ENCODE peak calls at places on chromosome 21, in four cellular contexts. L, D, C and I are unnamed samples.

GRCh38 chr21:39668369-39668768 is 55.6 kb downstream of the B3GALT5 start:
- DNase-seq in D (no peak), L (no peak), C (no peak), I (no peak)

GRCh38 chr21:26933448-26933847 is 33.4 kb downstream of the ADAMTS5 start:
- DNase-seq in D (no peak), C (no peak), L (no peak), I (no peak)

GRCh38 chr21:37711294-37711844 is 204.9 kb downstream of the KCNJ6 start:
- DNase-seq in D (no peak), L (no peak), C (no peak), I (no peak)

GRCh38 chr21:16942703-16943102 is 570.1 kb upstream of the CXADR start:
- DNase-seq in L (no peak), C (no peak), D (no peak), I (no peak)

GRCh38 chr21:31201548-31201947 is 142.5 kb downstream of the TIAM1 start:
- DNase-seq in L (peak; percentile 34), C (no peak), D (no peak), I (peak; percentile 38)

GRCh38 chr21:7916329-7917303 is 2604.8 kb upstream of the TPTE start:
- DNase-seq in D (no peak), C (no peak), L (no peak), I (no peak)

GRCh38 chr21:38861989-38862683 is 56.4 kb downstream of the ETS2 start:
- DNase-seq in C (no peak), D (no peak), L (no peak), I (no peak)

GRCh38 chr21:24045775-24046215 is 1561.5 kb downstream of the MRPL39 start:
- DNase-seq in L (peak; percentile 67), C (peak; percentile 55), D (peak; percentile 27), I (peak; percentile 64)

GRCh38 chr21:29335720-29336119 is 37.0 kb downstream of the BACH1 start:
- DNase-seq in C (no peak), D (no peak), L (no peak), I (no peak)

GRCh38 chr21:31132574-31133242 is 94.4 kb upstream of the KRTAP19-8 start:
- DNase-seq in D (no peak), C (no peak), L (no peak), I (no peak)

GRCh38 chr21:41626038-41626437 is 118.1 kb upstream of the TMPRSS2 start:
- DNase-seq in D (no peak), L (no peak), C (no peak), I (no peak)

GRCh38 chr21:23881783-23882182 is 1725.5 kb downstream of the MRPL39 start:
- DNase-seq in L (no peak), D (no peak), C (no peak), I (no peak)

GRCh38 chr21:31710586-31710985 is 21.3 kb downstream of the SCAF4 start:
- DNase-seq in L (no peak), D (no peak), C (no peak), I (no peak)

DNA sequence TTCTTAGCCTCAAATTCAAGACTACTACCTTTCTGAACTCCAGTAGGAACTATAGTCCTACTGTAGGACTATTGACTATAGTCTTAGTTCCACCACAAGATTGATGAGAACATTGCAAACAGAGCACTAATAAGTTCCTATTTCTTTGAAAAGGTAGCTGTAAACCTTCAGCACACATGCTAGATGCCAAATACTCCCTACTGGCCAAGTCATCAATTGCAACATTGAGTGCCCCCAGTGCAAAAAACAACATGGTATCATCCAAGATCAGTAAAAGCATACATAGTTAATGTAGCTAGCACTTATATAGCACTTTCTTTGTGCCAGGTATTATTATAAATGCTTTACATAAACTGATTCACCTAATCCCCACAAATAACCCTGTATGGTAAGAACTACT is 99.8 kb downstream of the MRPL39 start:
- DNase-seq in C (no peak), D (no peak), L (no peak), I (no peak)
- TF ChIP-seq CTCF in C (no peak), D (no peak), L (no peak), I (no peak)

GRCh38 chr21:36706482-36706852 is 7.6 kb downstream of the SIM2 start:
- DNase-seq in D (no peak), C (no peak), L (peak; percentile 3), I (no peak)
- TF ChIP-seq CTCF in D (no peak), C (no peak), L (no peak), I (no peak)

GRCh38 chr21:43318368-43318767 is 108.6 kb downstream of the SIK1 start:
- DNase-seq in L (no peak), D (no peak), C (peak; percentile 29), I (no peak)
- TF ChIP-seq CTCF in L (no peak), D (no peak), C (no peak), I (no peak)

GRCh38 chr21:45386728-45387371 is 18.1 kb upstream of the COL18A1 start:
- DNase-seq in D (peak; percentile 34), C (no peak), L (peak; percentile 36), I (no peak)
- TF ChIP-seq CTCF in D (peak; percentile 2), C (peak; percentile 38), L (peak; percentile 42), I (no peak)

DNA sequence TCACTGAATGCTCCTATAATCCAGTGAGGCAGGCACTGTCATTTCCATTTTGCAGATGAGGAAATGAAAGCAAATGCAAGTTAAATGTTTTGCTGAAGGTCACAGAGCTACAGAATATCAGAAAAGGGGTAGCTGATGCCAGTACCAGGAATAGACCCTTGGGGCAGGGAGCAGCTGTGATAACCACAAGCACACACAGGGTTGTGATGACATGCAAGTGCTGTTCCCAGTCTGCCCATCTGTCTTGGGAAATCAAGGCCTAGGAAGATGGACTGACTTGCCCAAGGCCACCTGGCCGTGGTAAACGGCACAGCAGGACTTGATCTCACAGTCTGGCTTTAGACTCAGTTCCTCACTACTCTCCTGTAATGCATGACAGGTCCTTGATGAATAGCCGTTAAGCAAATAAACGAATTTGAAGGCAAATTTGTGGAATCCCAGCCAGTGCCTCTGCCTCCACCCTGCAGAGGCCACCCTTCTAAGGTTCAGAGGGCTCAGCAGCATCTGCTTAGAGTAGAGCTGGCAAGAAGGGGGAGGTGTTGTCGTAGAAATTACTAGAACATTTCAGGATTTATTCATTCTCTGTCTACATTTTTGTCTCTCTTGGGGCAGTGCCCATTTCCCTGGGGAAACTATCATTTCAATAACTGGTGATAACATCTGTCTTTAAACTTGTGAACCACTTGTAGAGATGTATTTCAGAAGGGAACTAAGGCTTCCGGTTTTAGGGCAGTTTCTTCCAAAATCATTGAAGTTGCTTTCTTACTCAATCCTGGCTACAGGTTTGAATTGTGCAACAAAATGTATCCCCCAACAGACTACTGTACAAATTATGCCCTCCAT is 53.2 kb upstream of the MRPS6 start:
- DNase-seq in C (no peak), D (no peak), L (no peak), I (no peak)
- TF ChIP-seq CTCF in C (no peak), D (no peak), L (no peak), I (no peak)

GRCh38 chr21:19510653-19511052 is 1107.1 kb upstream of the TMPRSS15 start:
- DNase-seq in D (no peak), C (no peak), L (no peak), I (no peak)

GRCh38 chr21:19508844-19509243 is 1105.3 kb upstream of the TMPRSS15 start:
- DNase-seq in C (no peak), D (no peak), L (no peak), I (no peak)

GRCh38 chr21:19510057-19510456 is 1106.5 kb upstream of the TMPRSS15 start:
- DNase-seq in D (no peak), L (no peak), C (no peak), I (no peak)

GRCh38 chr21:19508442-19508841 is 1104.9 kb upstream of the TMPRSS15 start:
- DNase-seq in L (no peak), D (no peak), C (no peak), I (no peak)

DNA sequence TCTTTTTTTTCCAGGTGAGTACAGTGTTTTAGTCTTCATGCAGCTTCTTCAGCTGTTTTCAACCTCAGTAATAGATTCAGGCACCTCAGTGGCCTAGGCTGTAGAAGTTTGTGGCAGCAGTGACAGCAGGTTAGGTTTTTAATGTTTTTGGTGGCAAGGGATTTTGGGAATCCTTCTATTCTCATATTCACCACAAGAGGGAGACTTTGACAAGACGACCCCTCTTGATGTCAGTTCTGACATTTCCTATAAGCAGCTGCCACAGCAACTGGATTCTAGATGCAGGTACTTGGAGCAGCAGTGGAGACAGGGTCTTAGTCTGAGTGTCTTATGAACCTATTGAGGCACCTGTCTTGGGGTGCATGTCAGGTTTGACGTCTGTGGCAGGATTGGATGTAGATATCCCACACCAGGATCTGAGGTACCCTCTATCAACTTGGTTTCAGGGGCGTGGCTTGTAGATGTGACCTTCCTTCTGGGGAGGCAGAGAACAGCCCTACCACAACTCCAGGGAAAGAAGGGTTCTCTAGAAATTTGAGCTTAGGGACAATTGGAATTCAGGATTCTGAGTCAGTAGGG is 1104.2 kb upstream of the TMPRSS15 start:
- DNase-seq in C (peak; percentile 28), L (no peak), D (no peak), I (no peak)
- TF ChIP-seq CTCF in C (no peak), L (no peak), D (no peak), I (no peak)

DNA sequence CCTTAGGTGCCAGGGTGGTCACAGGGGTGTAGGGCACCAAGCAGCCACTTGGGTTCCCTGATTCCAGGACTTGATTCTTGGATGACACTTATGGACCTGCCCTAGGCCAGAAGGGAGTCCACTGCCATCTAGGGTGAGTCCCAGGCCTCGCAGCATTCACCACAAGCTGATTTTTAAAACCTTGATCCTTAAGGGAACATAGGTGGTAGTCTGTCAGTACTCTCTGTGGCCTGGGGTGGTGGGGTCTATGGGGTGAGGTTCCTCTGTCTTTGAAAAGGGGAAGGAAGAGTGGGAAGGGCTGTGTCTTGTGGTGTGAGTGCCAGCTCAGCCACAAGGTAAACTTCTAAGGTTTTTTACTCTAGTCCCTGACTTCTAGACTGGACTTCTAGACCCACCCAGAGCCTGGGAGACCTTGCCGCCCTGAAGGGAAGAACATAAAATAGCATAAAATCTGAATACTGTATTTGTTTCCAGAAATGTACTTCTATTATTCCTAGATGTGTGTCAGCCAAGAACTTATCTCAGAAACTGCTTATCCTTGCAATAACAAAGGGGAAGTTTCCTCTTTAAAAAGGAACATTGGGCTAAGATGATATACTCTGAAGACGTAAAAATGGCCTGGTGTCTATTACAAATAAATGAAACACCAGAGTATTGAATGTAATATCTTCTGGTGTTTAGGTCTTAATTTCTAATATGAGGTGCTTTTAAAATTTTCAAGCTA is 757.3 kb downstream of the LTN1 start:
- DNase-seq in D (no peak), L (no peak), C (no peak), I (no peak)
- TF ChIP-seq CTCF in D (no peak), L (peak; percentile 6), C (peak; percentile 42), I (no peak)